ENCODE peak calls at places on chromosomes 6 and 20, in seven cellular contexts. One of them, this sample, is unnamed.
A peak's percentile ranks its signal among the peaks of the same experiment; 100 is the strongest.

GRCh38 chr6:83311231-83311630 is 118.1 kb downstream of the RWDD2A start:
- DNase-seq in colonic mucosa: no peak
- DNase-seq in psoas muscle: no peak
- DNase-seq in HepG2: no peak
- DNase-seq in fibroblast of lung: no peak
- DNase-seq in hepatocyte: no peak
- DNase-seq in suprapubic skin: no peak
- DNase-seq in this sample: peak; percentile 16

GRCh38 chr6:30325150-30325872 is 1.4 kb upstream of the TRIM39 start:
- DNase-seq in colonic mucosa: peak; percentile 74
- DNase-seq in psoas muscle: peak; percentile 43
- DNase-seq in HepG2: peak; percentile 62
- DNase-seq in fibroblast of lung: peak; percentile 41
- DNase-seq in hepatocyte: peak; percentile 83
- DNase-seq in suprapubic skin: no peak
- DNase-seq in this sample: peak; percentile 50

GRCh38 chr20:62475027-62475818 is 572 bp downstream of the GATA5 start:
- DNase-seq in colonic mucosa: no peak
- DNase-seq in psoas muscle: no peak
- DNase-seq in HepG2: no peak
- DNase-seq in fibroblast of lung: no peak
- DNase-seq in hepatocyte: no peak
- DNase-seq in suprapubic skin: no peak
- DNase-seq in this sample: no peak

GRCh38 chr6:152983637-152984386 is 971 bp upstream of the FBXO5 start:
- DNase-seq in colonic mucosa: peak; percentile 89
- DNase-seq in psoas muscle: peak; percentile 95
- DNase-seq in HepG2: peak; percentile 60
- DNase-seq in fibroblast of lung: peak; percentile 85
- DNase-seq in hepatocyte: peak; percentile 98
- DNase-seq in suprapubic skin: peak; percentile 96
- DNase-seq in this sample: peak; percentile 83

GRCh38 chr6:74068945-74069570 is 373.1 kb downstream of the CD109 start:
- DNase-seq in colonic mucosa: no peak
- DNase-seq in psoas muscle: peak; percentile 11
- DNase-seq in HepG2: no peak
- DNase-seq in fibroblast of lung: peak; percentile 89
- DNase-seq in hepatocyte: no peak
- DNase-seq in suprapubic skin: no peak
- DNase-seq in this sample: peak; percentile 61

GRCh38 chr6:10520468-10520867 is 683 bp upstream of the GCNT2 start:
- DNase-seq in colonic mucosa: no peak
- DNase-seq in psoas muscle: no peak
- DNase-seq in HepG2: peak; percentile 41
- DNase-seq in fibroblast of lung: no peak
- DNase-seq in hepatocyte: peak; percentile 14
- DNase-seq in suprapubic skin: no peak
- DNase-seq in this sample: peak; percentile 5

GRCh38 chr6:73169111-73169510 is 56.2 kb downstream of the KHDC1L start:
- DNase-seq in colonic mucosa: no peak
- DNase-seq in psoas muscle: no peak
- DNase-seq in HepG2: no peak
- DNase-seq in fibroblast of lung: peak; percentile 64
- DNase-seq in hepatocyte: no peak
- DNase-seq in suprapubic skin: no peak
- DNase-seq in this sample: peak; percentile 10

GRCh38 chr6:35480176-35480575 is 12.0 kb downstream of the RPL10A start:
- DNase-seq in colonic mucosa: no peak
- DNase-seq in psoas muscle: no peak
- DNase-seq in HepG2: no peak
- DNase-seq in fibroblast of lung: no peak
- DNase-seq in hepatocyte: no peak
- DNase-seq in suprapubic skin: no peak
- DNase-seq in this sample: no peak

GRCh38 chr6:128280960-128281359 is 239.4 kb downstream of the PTPRK start:
- DNase-seq in colonic mucosa: no peak
- DNase-seq in psoas muscle: no peak
- DNase-seq in HepG2: peak; percentile 52
- DNase-seq in fibroblast of lung: no peak
- DNase-seq in hepatocyte: no peak
- DNase-seq in suprapubic skin: no peak
- DNase-seq in this sample: no peak

GRCh38 chr6:55069132-55069781 is 105.1 kb upstream of the HCRTR2 start:
- DNase-seq in colonic mucosa: peak; percentile 67
- DNase-seq in psoas muscle: no peak
- DNase-seq in HepG2: peak; percentile 49
- DNase-seq in fibroblast of lung: peak; percentile 81
- DNase-seq in hepatocyte: peak; percentile 66
- DNase-seq in suprapubic skin: no peak
- DNase-seq in this sample: peak; percentile 66
- TF ChIP-seq CTCF in colonic mucosa: peak; percentile 46
- TF ChIP-seq CTCF in psoas muscle: peak; percentile 26
- TF ChIP-seq CTCF in HepG2: peak; percentile 72
- TF ChIP-seq CTCF in fibroblast of lung: peak; percentile 70
- TF ChIP-seq CTCF in hepatocyte: peak; percentile 80
- TF ChIP-seq CTCF in suprapubic skin: peak; percentile 29
- TF ChIP-seq CTCF in this sample: peak; percentile 64

GRCh38 chr6:107877968-107878367 is 53.9 kb upstream of the SCML4 start:
- DNase-seq in colonic mucosa: no peak
- DNase-seq in psoas muscle: no peak
- DNase-seq in HepG2: no peak
- DNase-seq in fibroblast of lung: no peak
- DNase-seq in hepatocyte: no peak
- DNase-seq in suprapubic skin: no peak
- DNase-seq in this sample: no peak
- H3K4me3 ChIP-seq in colonic mucosa: no peak overlapping the region
- H3K4me3 ChIP-seq in psoas muscle: no peak overlapping the region
- H3K4me3 ChIP-seq in HepG2: no peak overlapping the region
- H3K4me3 ChIP-seq in fibroblast of lung: no peak overlapping the region
- H3K4me3 ChIP-seq in hepatocyte: no peak overlapping the region
- H3K4me3 ChIP-seq in suprapubic skin: no peak overlapping the region
- H3K4me3 ChIP-seq in this sample: no peak overlapping the region

GRCh38 chr6:133474516-133474915 is 233.4 kb downstream of the EYA4 start:
- DNase-seq in colonic mucosa: no peak
- DNase-seq in psoas muscle: no peak
- DNase-seq in HepG2: no peak
- DNase-seq in fibroblast of lung: no peak
- DNase-seq in hepatocyte: no peak
- DNase-seq in suprapubic skin: no peak
- DNase-seq in this sample: no peak
- TF ChIP-seq CTCF in colonic mucosa: no peak
- TF ChIP-seq CTCF in psoas muscle: no peak
- TF ChIP-seq CTCF in HepG2: no peak
- TF ChIP-seq CTCF in fibroblast of lung: no peak
- TF ChIP-seq CTCF in hepatocyte: no peak
- TF ChIP-seq CTCF in suprapubic skin: no peak
- TF ChIP-seq CTCF in this sample: no peak

GRCh38 chr20:47720636-47721427 is 64.4 kb downstream of the SULF2 start:
- DNase-seq in colonic mucosa: no peak
- DNase-seq in psoas muscle: no peak
- DNase-seq in HepG2: no peak
- DNase-seq in fibroblast of lung: peak; percentile 25
- DNase-seq in hepatocyte: no peak
- DNase-seq in suprapubic skin: no peak
- DNase-seq in this sample: no peak
- H3K4me3 ChIP-seq in colonic mucosa: no peak overlapping the region
- H3K4me3 ChIP-seq in psoas muscle: no peak overlapping the region
- H3K4me3 ChIP-seq in HepG2: no peak overlapping the region
- H3K4me3 ChIP-seq in fibroblast of lung: no peak overlapping the region
- H3K4me3 ChIP-seq in hepatocyte: no peak overlapping the region
- H3K4me3 ChIP-seq in suprapubic skin: no peak overlapping the region
- H3K4me3 ChIP-seq in this sample: no peak overlapping the region

DNA sequence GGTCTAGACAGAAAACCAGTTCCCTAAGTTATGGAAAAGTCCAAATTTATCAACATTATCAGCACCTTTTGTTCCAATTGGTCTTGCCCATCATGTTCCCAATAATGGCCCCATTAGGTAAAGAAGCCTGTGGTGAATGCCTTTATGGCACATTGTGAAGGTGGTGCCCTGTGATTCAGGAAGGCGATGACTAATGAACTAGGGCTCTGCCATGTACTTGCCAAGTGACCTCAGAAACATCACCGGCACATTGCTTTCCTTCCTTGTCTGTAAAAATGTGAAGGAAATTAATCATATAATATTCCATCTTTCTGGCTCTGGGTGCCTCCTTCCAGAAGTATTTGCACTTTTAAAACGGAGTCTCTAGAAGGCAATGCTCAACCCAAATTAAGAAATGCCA is 132.3 kb downstream of the UNC5CL start:
- DNase-seq in colonic mucosa: no peak
- DNase-seq in psoas muscle: no peak
- DNase-seq in HepG2: no peak
- DNase-seq in fibroblast of lung: no peak
- DNase-seq in hepatocyte: no peak
- DNase-seq in suprapubic skin: no peak
- DNase-seq in this sample: peak; percentile 8
- TF ChIP-seq CTCF in colonic mucosa: no peak
- TF ChIP-seq CTCF in psoas muscle: no peak
- TF ChIP-seq CTCF in HepG2: no peak
- TF ChIP-seq CTCF in fibroblast of lung: no peak
- TF ChIP-seq CTCF in hepatocyte: no peak
- TF ChIP-seq CTCF in suprapubic skin: no peak
- TF ChIP-seq CTCF in this sample: no peak

DNA sequence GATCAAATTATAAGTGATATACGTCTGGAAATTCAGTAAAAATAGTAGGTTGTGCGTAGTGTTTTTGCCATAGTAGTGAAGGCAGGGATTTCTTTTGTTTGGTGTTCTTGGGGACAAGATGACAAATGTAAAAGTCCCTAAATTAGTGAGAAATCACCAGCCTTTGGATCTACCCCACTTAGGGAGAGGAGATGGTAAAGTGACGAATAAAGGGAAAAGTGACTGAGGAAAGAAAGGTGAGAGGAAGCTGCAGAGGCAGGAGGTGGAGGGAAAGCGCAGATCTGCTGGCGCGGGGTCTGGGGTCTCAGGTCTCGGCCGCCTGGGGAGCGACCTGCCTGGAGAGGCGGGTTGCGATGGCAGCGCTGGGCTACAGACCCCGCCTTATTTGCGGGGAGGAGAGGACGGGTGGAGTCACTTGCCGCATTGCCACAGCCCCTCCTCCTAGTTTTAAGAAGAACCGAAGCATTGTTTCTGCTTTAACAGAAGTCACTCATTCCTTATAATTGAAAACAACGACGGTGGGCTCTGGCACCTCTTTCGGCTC is 3.4 kb upstream of the LIN28B start:
- DNase-seq in colonic mucosa: no peak
- DNase-seq in psoas muscle: no peak
- DNase-seq in HepG2: no peak
- DNase-seq in fibroblast of lung: no peak
- DNase-seq in hepatocyte: peak; percentile 19
- DNase-seq in suprapubic skin: no peak
- DNase-seq in this sample: no peak
- H3K4me3 ChIP-seq in colonic mucosa: no peak overlapping the region
- H3K4me3 ChIP-seq in psoas muscle: no peak overlapping the region
- H3K4me3 ChIP-seq in HepG2: no peak overlapping the region
- H3K4me3 ChIP-seq in fibroblast of lung: no peak overlapping the region
- H3K4me3 ChIP-seq in hepatocyte: peak overlapping the region; percentile 4
- H3K4me3 ChIP-seq in suprapubic skin: no peak overlapping the region
- H3K4me3 ChIP-seq in this sample: no peak overlapping the region

GRCh38 chr6:20879526-20879925 is 345.3 kb downstream of the CDKAL1 start:
- DNase-seq in colonic mucosa: no peak
- DNase-seq in psoas muscle: no peak
- DNase-seq in HepG2: peak; percentile 37
- DNase-seq in fibroblast of lung: no peak
- DNase-seq in hepatocyte: no peak
- DNase-seq in suprapubic skin: no peak
- DNase-seq in this sample: no peak
- TF ChIP-seq CTCF in colonic mucosa: no peak
- TF ChIP-seq CTCF in psoas muscle: no peak
- TF ChIP-seq CTCF in HepG2: peak; percentile 31
- TF ChIP-seq CTCF in fibroblast of lung: no peak
- TF ChIP-seq CTCF in hepatocyte: no peak
- TF ChIP-seq CTCF in suprapubic skin: no peak
- TF ChIP-seq CTCF in this sample: no peak